ENCODE peak calls at places on chromosomes 1 and 21, in six cellular contexts. I is activated CD4-positive, alpha-beta T cell treated with anti-CD3 and anti-CD28 coated beads for 24 hours; U is AG09309; T is mesenchymal stem cell; R is SW480; C is hepatic stellate cell. O is an unnamed sample.
A peak's percentile ranks its signal among the peaks of the same experiment; 100 is the strongest.

GRCh38 chr1:47534040-47534328 is 96.1 kb downstream of the FOXD2 start:
- DNase-seq in I (no peak), U (no peak), T (no peak), R (no peak), C (no peak), O (no peak)

GRCh38 chr1:202416641-202417040 is 68.1 kb downstream of the PPP1R12B start:
- DNase-seq in I (no peak), U (no peak), T (no peak), R (no peak), C (no peak), O (no peak)

GRCh38 chr1:34356862-34357261 is 180.2 kb downstream of the C1orf94 start:
- DNase-seq in I (no peak), U (no peak), T (no peak), R (no peak), C (no peak), O (no peak)

GRCh38 chr1:6869002-6869380 is 83.7 kb downstream of the CAMTA1 start:
- DNase-seq in I (no peak), U (no peak), T (no peak), R (no peak), C (no peak), O (peak; percentile 71)

GRCh38 chr1:243513726-243514491 is 258.1 kb downstream of the SDCCAG8 start:
- DNase-seq in I (no peak), U (no peak), T (peak; percentile 69), R (no peak), C (no peak), O (no peak)

GRCh38 chr1:26429741-26430140 is 2.4 kb upstream of the DHDDS start:
- DNase-seq in I (no peak), U (no peak), T (no peak), R (no peak), C (no peak), O (no peak)

GRCh38 chr1:109247401-109248365 is 1.7 kb upstream of the CELSR2 start:
- DNase-seq in I (no peak), U (no peak), T (no peak), R (no peak), C (no peak), O (no peak)

GRCh38 chr1:11571906-11572616 is 82.2 kb downstream of the FBXO2 start:
- DNase-seq in I (no peak), U (no peak), T (no peak), R (peak; percentile 33), C (no peak), O (peak; percentile 58)

GRCh38 chr1:95002657-95003432 is 69.9 kb downstream of the ALG14 start:
- DNase-seq in I (no peak), U (no peak), T (peak; percentile 38), R (no peak), C (no peak), O (peak; percentile 41)

GRCh38 chr1:110551278-110551809 is 32.4 kb upstream of the KCNA10 start:
- DNase-seq in I (no peak), U (no peak), T (no peak), R (no peak), C (no peak), O (no peak)

GRCh38 chr1:181324797-181325616 is 158.3 kb upstream of the CACNA1E start:
- DNase-seq in I (no peak), U (no peak), T (no peak), R (peak; percentile 39), C (no peak), O (no peak)

GRCh38 chr1:201266774-201267173 is 16.5 kb upstream of the PKP1 start:
- DNase-seq in I (no peak), U (peak; percentile 87), T (peak; percentile 58), R (peak; percentile 94), C (peak; percentile 86), O (peak; percentile 21)

GRCh38 chr21:33954395-33954794 is 38.8 kb upstream of the ATP5PO start:
- DNase-seq in I (no peak), U (no peak), T (no peak), R (no peak), C (no peak), O (no peak)

GRCh38 chr1:21762022-21762404 is 20.9 kb downstream of the USP48 start:
- DNase-seq in I (no peak), U (no peak), T (no peak), R (no peak), C (no peak), O (no peak)

GRCh38 chr1:203521812-203522211 is 27.9 kb downstream of the OPTC start:
- DNase-seq in I (no peak), U (no peak), T (no peak), R (no peak), C (no peak), O (no peak)

GRCh38 chr1:226785805-226786204 is 46.7 kb upstream of the ITPKB start:
- DNase-seq in I (no peak), U (no peak), T (no peak), R (no peak), C (no peak), O (no peak)

GRCh38 chr1:184442260-184442659 is 55.4 kb downstream of the C1orf21 start:
- DNase-seq in I (no peak), U (no peak), T (no peak), R (no peak), C (no peak), O (no peak)

GRCh38 chr1:181812211-181812610 is 249.3 kb downstream of the ZNF648 start:
- DNase-seq in I (no peak), U (no peak), T (no peak), R (no peak), C (no peak), O (no peak)

GRCh38 chr1:40362699-40363098 is 10.8 kb upstream of the SMAP2 start:
- DNase-seq in I (no peak), U (peak; percentile 1), T (peak; percentile 59), R (no peak), C (peak; percentile 33), O (no peak)

GRCh38 chr21:32587651-32588050 is 2.3 kb upstream of the TCP10L start:
- DNase-seq in I (no peak), U (no peak), T (no peak), R (no peak), C (no peak), O (no peak)

GRCh38 chr1:236016782-236017400 is 48.0 kb downstream of the NID1 start:
- DNase-seq in I (no peak), U (no peak), T (peak; percentile 16), R (no peak), C (no peak), O (no peak)

GRCh38 chr1:90919900-90920299 is 101.9 kb downstream of the ZNF644 start:
- DNase-seq in I (no peak), U (no peak), T (peak; percentile 12), R (no peak), C (no peak), O (no peak)

GRCh38 chr1:218171302-218171893 is 113.7 kb upstream of the RRP15 start:
- DNase-seq in I (no peak), U (peak; percentile 7), T (peak; percentile 52), R (peak; percentile 63), C (peak; percentile 5), O (peak; percentile 62)

GRCh38 chr1:18575620-18576019 is 55.0 kb upstream of the PAX7 start:
- DNase-seq in I (peak; percentile 51), U (no peak), T (peak; percentile 29), R (peak; percentile 33), C (peak; percentile 61), O (no peak)

GRCh38 chr1:46749403-46749802 is 30.5 kb upstream of the EFCAB14 start:
- DNase-seq in I (no peak), U (no peak), T (no peak), R (no peak), C (no peak), O (no peak)

GRCh38 chr21:42654179-42654912 is 925 bp downstream of the PDE9A start:
- DNase-seq in I (no peak), U (no peak), T (peak; percentile 75), R (peak; percentile 52), C (no peak), O (peak; percentile 19)

GRCh38 chr1:24905355-24905978 is 24.6 kb downstream of the RUNX3 start:
- DNase-seq in I (no peak), U (no peak), T (no peak), R (no peak), C (no peak), O (no peak)

GRCh38 chr1:210328746-210329488 is at the start of gene HHAT:
- DNase-seq in I (peak; percentile 50), U (peak; percentile 24), T (peak; percentile 82), R (peak; percentile 68), C (peak; percentile 81), O (peak; percentile 82)